ENCODE peak calls at places on chromosome 19, in nine cellular contexts. C is astrocyte; D is stimulated activated CD4-positive, alpha-beta T cell treated with anti-CD3 and anti-CD28 coated beads, Interleukin-1b, Interleukin-23, amount 100 ng/mL, for 24 hours; K is CD8-positive, alpha-beta memory T cell; Y is stimulated activated naive CD8-positive, alpha-beta T cell treated with anti-CD3 and anti-CD28 coated beads, Interleukin-15, amount 100 ng/mL, for 72 hours; N is MCF 10A; M is astrocyte of the spinal cord; S is activated CD4-positive, CD25-positive, alpha-beta regulatory T cell; J is stimulated activated CD8-positive, alpha-beta memory T cell treated with anti-CD3 and anti-CD28 coated beads, Interleukin-7, amount 100 ng/mL, for 4 hours. Z is an unnamed sample.

GRCh38 chr19:7829162-7829520 is 877 bp upstream of the EVI5L start:
- DNase-seq in C (no peak), D (no peak), Y (no peak), N (no peak), K (no peak), S (no peak), M (no peak), J (no peak), Z (no peak)

GRCh38 chr19:6738726-6739389 is 622 bp upstream of the TRIP10 start:
- DNase-seq in J (no peak), K (no peak), M (no peak), C (peak; percentile 10), N (peak; percentile 54), D (peak; percentile 21), S (no peak), Y (no peak), Z (no peak)

GRCh38 chr19:15551183-15552004 is 43.1 kb downstream of the CYP4F22 start:
- DNase-seq in J (peak; percentile 45), Y (peak; percentile 76), K (peak; percentile 82), N (no peak), D (peak; percentile 44), C (no peak), M (no peak), S (peak; percentile 58), Z (peak; percentile 58)

GRCh38 chr19:50679177-50680125 is 30.2 kb downstream of the C19orf81 start:
- DNase-seq in M (peak; percentile 33), J (peak; percentile 61), K (peak; percentile 72), D (peak; percentile 73), C (peak; percentile 26), S (peak; percentile 45), Y (peak; percentile 84), N (peak; percentile 64), Z (peak; percentile 46)

GRCh38 chr19:13018037-13018914 is 23.0 kb downstream of the NFIX start:
- DNase-seq in C (peak; percentile 72), D (no peak), Y (no peak), N (no peak), K (no peak), M (peak; percentile 75), J (no peak), S (no peak), Z (no peak)

GRCh38 chr19:5805465-5806132 is 732 bp downstream of the NRTN start:
- DNase-seq in D (no peak), M (peak; percentile 26), C (no peak), K (peak; percentile 58), S (peak; percentile 34), Y (peak; percentile 74), N (peak; percentile 72), J (peak; percentile 35), Z (no peak)

GRCh38 chr19:24074720-24075119 is 12.3 kb upstream of the ZNF254 start:
- DNase-seq in Y (no peak), D (no peak), M (peak; percentile 30), C (peak; percentile 31), S (no peak), K (no peak), J (no peak), N (peak; percentile 93), Z (no peak)

GRCh38 chr19:19403373-19403901 is 2.0 kb upstream of the GATAD2A start:
- DNase-seq in D (no peak), M (peak; percentile 22), K (no peak), S (no peak), J (no peak), C (peak; percentile 41), N (peak; percentile 74), Y (no peak), Z (no peak)

GRCh38 chr19:1690570-1691307 is 38.3 kb upstream of the TCF3 start:
- DNase-seq in K (peak; percentile 57), D (peak; percentile 25), J (peak; percentile 27), M (no peak), Y (peak; percentile 70), N (peak; percentile 58), C (no peak), S (no peak), Z (peak; percentile 20)

GRCh38 chr19:18798384-18799352 is 7.6 kb upstream of the COMP start:
- DNase-seq in K (no peak), C (no peak), Y (no peak), S (no peak), N (no peak), D (no peak), M (no peak), J (no peak), Z (no peak)

GRCh38 chr19:38360839-38361631 is 13.3 kb upstream of the PSMD8 start:
- DNase-seq in S (no peak), K (no peak), N (no peak), C (no peak), J (no peak), Y (no peak), D (no peak), M (no peak), Z (no peak)

GRCh38 chr19:19386373-19386869 is 19.1 kb upstream of the GATAD2A start:
- DNase-seq in K (no peak), N (no peak), D (no peak), M (no peak), Y (peak; percentile 32), S (no peak), C (no peak), J (no peak), Z (no peak)

GRCh38 chr19:45117167-45117594 is 24.2 kb downstream of the PPP1R37 start:
- DNase-seq in J (peak; percentile 67), K (peak; percentile 43), N (no peak), Y (peak; percentile 78), M (no peak), S (no peak), D (peak; percentile 68), C (peak; percentile 37), Z (no peak)

GRCh38 chr19:35615036-35615435 is 2.5 kb downstream of the HAUS5 start:
- DNase-seq in C (no peak), N (no peak), K (no peak), S (no peak), D (no peak), Y (no peak), J (no peak), M (no peak), Z (no peak)

GRCh38 chr19:31223805-31224534 is 125.3 kb downstream of the TSHZ3 start:
- DNase-seq in C (peak; percentile 92), N (no peak), Y (no peak), J (no peak), D (no peak), K (no peak), M (peak; percentile 91), S (no peak), Z (no peak)

GRCh38 chr19:40962460-40962961 is 28.6 kb upstream of the CYP2B6 start:
- DNase-seq in Y (no peak), D (no peak), N (peak; percentile 78), M (peak; percentile 24), K (no peak), C (peak; percentile 3), S (no peak), J (no peak), Z (no peak)

GRCh38 chr19:29395712-29396414 is 129.9 kb upstream of the VSTM2B start:
- DNase-seq in Y (no peak), D (no peak), J (no peak), S (no peak), C (no peak), M (no peak), K (no peak), N (no peak), Z (no peak)

GRCh38 chr19:41363371-41363752 is 587 bp downstream of the B9D2 start:
- DNase-seq in N (no peak), S (no peak), M (no peak), C (no peak), Y (no peak), J (no peak), D (no peak), K (no peak), Z (no peak)

GRCh38 chr19:956747-957451 is 27.2 kb upstream of the WDR18 start:
- DNase-seq in M (no peak), C (peak; percentile 52), K (no peak), S (no peak), D (no peak), J (no peak), Y (no peak), N (no peak), Z (no peak)

GRCh38 chr19:49359851-49360845 is 2.1 kb downstream of the TEAD2 start:
- DNase-seq in Y (no peak), M (no peak), S (no peak), C (no peak), K (no peak), D (no peak), J (no peak), N (no peak), Z (no peak)

GRCh38 chr19:5826531-5827341 is 12.8 kb downstream of the FUT6 start:
- DNase-seq in C (no peak), D (no peak), J (no peak), S (no peak), N (peak; percentile 88), K (peak; percentile 49), M (no peak), Y (peak; percentile 31), Z (no peak)

GRCh38 chr19:39166571-39167391 is 30.0 kb upstream of the NCCRP1 start:
- DNase-seq in J (no peak), C (no peak), S (no peak), K (no peak), Y (no peak), D (no peak), N (no peak), M (no peak), Z (no peak)

GRCh38 chr19:51396175-51396574 is 5.8 kb upstream of the C19orf84 start:
- DNase-seq in J (no peak), M (no peak), D (no peak), K (no peak), S (no peak), C (no peak), Y (no peak), N (no peak), Z (no peak)

GRCh38 chr19:289651-290538 is 1.3 kb downstream of the PLPP2 start:
- DNase-seq in J (peak; percentile 25), D (no peak), C (peak; percentile 24), S (no peak), Y (no peak), N (peak; percentile 82), M (peak; percentile 65), K (no peak), Z (peak; percentile 36)

GRCh38 chr19:33040994-33041827 is 23.5 kb downstream of the RHPN2 start:
- DNase-seq in K (no peak), C (peak; percentile 25), N (peak; percentile 82), M (peak; percentile 57), D (no peak), J (no peak), Y (no peak), S (no peak), Z (no peak)

GRCh38 chr19:19342086-19343015 is 21.7 kb downstream of the MAU2 start:
- DNase-seq in Y (no peak), K (no peak), S (no peak), N (peak; percentile 66), C (no peak), D (no peak), J (no peak), M (peak; percentile 50), Z (no peak)

GRCh38 chr19:30365121-30365800 is 6.9 kb upstream of the ZNF536 start:
- DNase-seq in M (no peak), D (no peak), K (no peak), C (no peak), S (no peak), Y (no peak), N (no peak), J (no peak), Z (no peak)

GRCh38 chr19:33399745-33400681 is 26.5 kb downstream of the CEBPG start:
- DNase-seq in M (no peak), K (no peak), J (no peak), N (no peak), S (no peak), C (no peak), D (no peak), Y (no peak), Z (no peak)

GRCh38 chr19:18204394-18205179 is 745 bp upstream of the RAB3A start:
- DNase-seq in N (no peak), K (no peak), S (peak; percentile 42), D (no peak), J (no peak), Y (no peak), M (no peak), C (no peak), Z (no peak)

GRCh38 chr19:17128820-17129219 is 53.2 kb downstream of the MYO9B start:
- DNase-seq in J (no peak), S (no peak), D (no peak), Y (no peak), M (no peak), K (no peak), N (no peak), C (no peak), Z (no peak)

GRCh38 chr19:42424345-42424707 is 2.9 kb downstream of the LIPE start:
- DNase-seq in K (no peak), M (no peak), Y (no peak), S (no peak), N (no peak), C (no peak), J (no peak), D (no peak), Z (no peak)